ENCODE peak calls at places on chromosomes 12 and 14, in seven cellular contexts. J is GM12878, R is gastrocnemius medialis, U is heart left ventricle, Z is uterus, I is IMR-90, Y is prostate gland. O is an unnamed sample.

GRCh38 chr12:93753285-93753684 is 76.1 kb downstream of the CRADD start:
- DNase-seq in R (no peak), U (no peak), Y (no peak), Z (no peak), J (no peak), I (no peak), O (no peak)

GRCh38 chr14:58628381-58628780 is 9.4 kb upstream of the DACT1 start:
- DNase-seq in J (no peak), Y (no peak), R (no peak), U (no peak), I (peak), Z (no peak), O (no peak)

GRCh38 chr14:24065408-24065807 is 6.0 kb upstream of the CPNE6 start:
- DNase-seq in Z (no peak), Y (no peak), J (no peak), U (no peak), I (no peak), R (no peak), O (no peak)

GRCh38 chr12:13176257-13176656 is 20.3 kb upstream of the EMP1 start:
- DNase-seq in J (no peak), R (no peak), Y (no peak), Z (no peak), I (no peak), U (no peak), O (no peak)

GRCh38 chr12:124457287-124458219 is 109.9 kb downstream of the NCOR2 start:
- DNase-seq in Z (peak), U (peak), I (peak), Y (peak), J (no peak), R (peak), O (no peak)

GRCh38 chr12:127170271-127171180 is 1096.4 kb upstream of the TMEM132C start:
- DNase-seq in R (peak), Y (no peak), Z (no peak), I (peak), J (no peak), U (no peak), O (no peak)

GRCh38 chr14:106518054-106518943 is 991.9 kb downstream of the TMEM121 start:
- DNase-seq in J (no peak), I (no peak), U (peak), R (no peak), Z (no peak), Y (no peak), O (no peak)

GRCh38 chr12:57342207-57342691 is 88.6 kb downstream of the R3HDM2 start:
- DNase-seq in Y (no peak), Z (no peak), R (peak), I (peak), U (peak), J (no peak), O (no peak)

GRCh38 chr14:21118933-21119332 is 18.1 kb downstream of the TMEM253 start:
- DNase-seq in J (no peak), U (no peak), R (no peak), Y (no peak), I (no peak), Z (no peak), O (no peak)

GRCh38 chr12:77648716-77649115 is 182.0 kb upstream of the NAV3 start:
- DNase-seq in J (no peak), R (no peak), U (no peak), I (no peak), Z (no peak), Y (no peak), O (no peak)

GRCh38 chr12:32870716-32871115 is 25.9 kb downstream of the PKP2 start:
- DNase-seq in J (no peak), Y (no peak), I (no peak), Z (no peak), R (no peak), U (no peak), O (no peak)

GRCh38 chr14:49971156-49972141 is 78.6 kb downstream of the ARF6 start:
- DNase-seq in Y (no peak), Z (no peak), J (peak), R (no peak), I (peak), U (no peak), O (no peak)

GRCh38 chr12:82350161-82350560 is 8.0 kb downstream of the CCDC59 start:
- DNase-seq in Y (no peak), Z (no peak), R (no peak), I (no peak), U (no peak), J (no peak), O (no peak)

GRCh38 chr12:108066583-108067234 is 62.4 kb upstream of the WSCD2 start:
- DNase-seq in U (no peak), Z (no peak), I (no peak), R (no peak), Y (no peak), J (no peak), O (no peak)

GRCh38 chr12:53221203-53222076 is 10.6 kb downstream of the RARG start:
- DNase-seq in R (peak), I (peak), J (no peak), Z (peak), Y (peak), U (peak), O (peak)
- TF ChIP-seq POLR2A in R (peak), I (peak), J (peak), Z (peak), Y (peak), U (no peak), O (peak)

DNA sequence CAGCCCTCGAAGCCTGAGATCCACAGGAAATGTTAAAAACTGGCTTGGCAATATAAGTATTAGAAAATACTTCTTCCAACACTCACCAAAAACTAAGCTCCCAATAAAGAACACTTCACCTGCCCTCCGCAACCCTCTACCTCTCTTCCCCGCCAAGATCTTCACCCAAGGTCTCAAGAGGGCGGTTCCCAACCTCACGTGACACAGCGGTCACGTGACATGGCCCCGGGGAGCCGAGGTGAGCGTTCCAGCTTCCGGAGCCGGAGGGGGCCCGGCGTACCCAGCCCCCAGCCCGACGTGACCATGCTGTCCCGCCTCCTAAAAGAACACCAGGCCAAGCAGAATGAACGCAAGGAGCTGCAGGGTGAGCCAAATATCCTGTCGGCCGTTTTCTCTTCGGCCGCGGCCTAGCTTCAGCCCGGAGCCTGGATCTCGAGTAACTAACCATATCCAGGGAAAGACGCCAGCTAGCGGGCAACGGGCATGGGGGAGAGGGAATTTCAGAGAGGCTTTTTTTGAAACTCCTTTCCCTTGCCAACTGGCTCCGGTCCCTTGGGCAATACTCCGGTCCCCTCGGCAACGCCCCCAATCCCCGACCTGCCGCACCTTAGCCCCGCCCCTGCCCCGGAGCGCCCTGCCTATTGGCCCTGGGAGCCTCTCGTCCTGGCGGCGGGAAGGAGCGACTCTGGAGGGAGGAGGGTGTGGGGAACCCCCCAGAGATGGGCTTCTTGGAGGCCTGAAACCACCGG is at the start of gene BLOC1S1:
- DNase-seq in J (peak), Y (peak), R (peak), I (peak), Z (peak), U (peak), O (peak)
- TF ChIP-seq POLR2A in J (peak), Y (peak), R (peak), I (no peak), Z (peak), U (peak), O (peak)

GRCh38 chr14:95134304-95134933 is 22.9 kb downstream of the DICER1 start:
- DNase-seq in U (no peak), J (no peak), Z (no peak), Y (no peak), I (peak), R (no peak), O (no peak)
- TF ChIP-seq POLR2A in U (no peak), J (no peak), Z (no peak), Y (no peak), I (no peak), R (no peak), O (no peak)

DNA sequence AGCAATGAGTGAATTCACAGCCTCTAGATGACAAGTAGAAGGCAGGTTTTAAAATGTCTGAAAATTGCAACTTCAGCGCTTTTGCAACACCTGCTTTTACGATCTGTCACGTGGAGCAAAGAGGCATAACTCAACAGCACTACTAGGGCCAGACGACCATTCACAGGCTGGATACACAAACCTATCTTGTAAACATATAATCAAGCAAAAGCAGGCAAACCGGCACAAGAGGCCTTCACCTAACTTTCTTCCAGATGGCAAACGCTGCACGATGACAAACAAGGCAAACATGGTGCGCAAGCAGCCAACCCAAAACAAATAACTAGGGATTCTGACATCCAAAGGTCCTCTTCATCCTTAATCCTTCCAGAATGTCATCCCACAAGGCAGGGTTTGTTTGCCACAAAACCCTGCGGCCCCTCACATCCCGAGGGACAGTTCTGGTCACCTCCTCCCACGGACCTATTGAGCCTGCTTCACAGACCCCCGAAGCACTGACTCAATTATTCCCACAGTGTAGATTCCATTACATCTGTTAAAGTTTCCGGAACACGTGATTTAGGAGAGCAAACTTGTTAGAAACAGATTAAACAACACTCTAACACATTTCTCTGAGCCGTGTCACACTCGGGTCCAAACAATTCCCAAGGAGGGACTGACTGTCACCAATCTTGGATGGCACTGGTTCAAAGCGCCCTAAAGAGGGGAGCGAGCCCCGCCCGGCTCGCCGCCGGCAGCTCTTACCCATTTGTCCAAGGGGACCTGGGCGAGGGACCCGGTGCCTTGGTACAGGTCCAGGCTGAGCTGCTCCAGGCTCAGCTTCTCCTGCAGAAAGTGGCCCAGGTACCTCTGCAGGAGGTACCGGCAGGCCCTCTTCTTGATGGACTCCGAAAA is 823 bp downstream of the ATG2B start:
- DNase-seq in U (peak), J (peak), Z (peak), I (peak), Y (peak), R (peak), O (peak)
- TF ChIP-seq POLR2A in U (no peak), J (no peak), Z (no peak), I (peak), Y (peak), R (peak), O (no peak)

GRCh38 chr12:123268850-123269249 is 2.8 kb downstream of the CDK2AP1 start:
- DNase-seq in R (no peak), Y (no peak), J (no peak), U (no peak), I (no peak), Z (no peak), O (no peak)

GRCh38 chr12:123266679-123267277 is 4.9 kb downstream of the CDK2AP1 start:
- DNase-seq in Z (no peak), I (no peak), U (no peak), J (no peak), R (no peak), Y (no peak), O (no peak)

GRCh38 chr12:123269395-123269892 is 2.2 kb downstream of the CDK2AP1 start:
- DNase-seq in Z (peak), U (peak), R (peak), J (no peak), I (peak), Y (peak), O (no peak)

GRCh38 chr12:123267335-123267920 is 4.2 kb downstream of the CDK2AP1 start:
- DNase-seq in Y (no peak), I (no peak), Z (no peak), U (no peak), R (no peak), J (no peak), O (no peak)

GRCh38 chr12:123267991-123268843 is 3.4 kb downstream of the CDK2AP1 start:
- DNase-seq in Z (no peak), R (peak), Y (no peak), J (no peak), I (no peak), U (no peak), O (no peak)
- TF ChIP-seq POLR2A in Z (no peak), R (no peak), Y (no peak), J (peak), I (no peak), U (no peak), O (no peak)

GRCh38 chr12:103840399-103840880 is 594 bp downstream of the NT5DC3 start:
- DNase-seq in Z (peak), J (no peak), I (peak), U (peak), Y (no peak), R (peak), O (no peak)

GRCh38 chr12:103840881-103841689 is at the start of gene NT5DC3:
- DNase-seq in Z (peak), I (peak), U (peak), R (peak), J (peak), Y (peak), O (peak)

GRCh38 chr12:103844296-103844695 is 3.3 kb upstream of the NT5DC3 start:
- DNase-seq in R (no peak), Y (no peak), U (no peak), I (no peak), Z (no peak), J (no peak), O (no peak)

GRCh38 chr12:103839893-103840292 is 1.1 kb downstream of the NT5DC3 start:
- DNase-seq in U (no peak), Y (no peak), J (no peak), Z (no peak), R (no peak), I (no peak), O (no peak)

DNA sequence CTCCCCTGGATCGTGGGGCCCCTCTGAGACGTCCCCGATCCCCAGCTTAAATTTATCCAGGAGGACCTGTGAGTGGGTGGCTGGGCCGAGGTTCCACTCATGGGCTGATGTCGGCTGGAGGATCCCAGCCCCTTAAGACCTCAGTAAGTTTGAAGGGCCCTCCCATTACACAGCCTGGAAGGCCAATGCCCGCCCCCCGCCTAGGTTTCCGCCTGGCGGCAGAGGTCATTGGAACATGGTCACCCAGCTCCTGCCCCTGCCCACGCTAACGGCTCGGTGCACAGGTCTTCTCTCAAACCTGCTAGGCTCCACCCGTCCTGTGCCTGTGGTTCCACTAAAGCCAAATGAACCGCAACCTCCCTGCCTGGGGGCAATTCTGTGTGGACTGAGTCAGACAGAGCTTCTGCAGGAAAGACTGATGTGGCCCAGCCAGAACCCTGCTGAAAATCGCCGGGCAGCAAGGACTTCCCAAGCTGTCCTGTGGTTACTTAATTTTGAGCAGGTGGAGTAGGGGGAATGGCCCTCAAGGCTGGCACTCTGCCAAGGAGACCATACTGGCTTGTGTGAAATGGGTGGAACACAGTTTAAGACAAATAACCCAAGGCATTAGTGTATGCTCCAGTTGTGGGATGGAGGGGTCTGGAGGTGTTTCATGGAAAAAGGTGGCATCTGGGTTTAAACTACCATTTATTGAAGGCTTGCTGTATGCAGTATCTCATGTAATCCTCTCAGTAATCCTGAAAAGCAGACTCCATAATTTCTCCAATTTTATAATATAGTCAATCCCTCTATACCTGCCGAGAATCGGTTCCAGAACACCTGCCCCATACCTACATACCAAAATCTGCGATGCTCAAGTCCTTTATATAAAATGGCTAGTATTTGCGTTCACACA is 903 bp upstream of the NT5DC3 start:
- DNase-seq in I (peak), R (peak), J (no peak), U (peak), Y (no peak), Z (peak), O (peak)
- TF ChIP-seq POLR2A in I (no peak), R (no peak), J (no peak), U (no peak), Y (no peak), Z (no peak), O (peak)

DNA sequence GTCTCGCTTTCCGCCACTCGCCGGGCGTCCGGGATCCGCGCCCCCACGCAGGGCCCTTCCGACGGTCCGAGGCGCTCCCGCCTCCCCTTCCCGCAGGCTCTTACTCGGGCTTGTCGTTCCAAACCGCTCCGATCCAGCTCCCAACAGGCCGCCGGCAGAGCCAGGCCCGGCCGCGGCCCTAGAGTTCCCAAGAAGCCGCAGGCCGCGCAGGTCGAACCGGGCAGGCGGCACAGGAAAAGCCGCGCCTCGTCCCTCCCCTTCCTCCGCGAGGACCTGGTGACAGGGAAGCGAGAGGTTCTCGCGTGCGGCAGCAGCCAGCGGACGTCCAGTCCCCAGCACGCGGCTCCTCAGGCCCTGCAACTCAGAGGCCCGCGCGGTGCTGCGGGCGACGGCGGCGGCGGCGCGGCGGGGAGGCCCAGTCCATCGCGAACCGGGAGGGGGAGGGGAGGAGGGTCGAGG is 277 bp downstream of the HECTD1 start:
- DNase-seq in I (no peak), Z (peak), R (peak), J (no peak), Y (no peak), U (no peak), O (no peak)
- TF ChIP-seq POLR2A in I (peak), Z (no peak), R (peak), J (peak), Y (peak), U (no peak), O (peak)

O was measured in H54.